ENCODE peak calls at places on chromosomes 4 and X, in five cellular contexts. One of them, this sample, is unnamed.

GRCh38 chr4:123832173-123833026 is 435.8 kb downstream of the SPRY1 start:
- DNase-seq in HFF-Myc: peak
- DNase-seq in A549: no peak
- DNase-seq in astrocyte of the spinal cord: peak
- DNase-seq in fibroblast of mammary gland: peak
- DNase-seq in this sample: peak

GRCh38 chrX:151563449-151563848 is at the start of gene PASD1:
- DNase-seq in HFF-Myc: no peak
- DNase-seq in A549: no peak
- DNase-seq in astrocyte of the spinal cord: no peak
- DNase-seq in fibroblast of mammary gland: no peak
- DNase-seq in this sample: no peak

GRCh38 chr4:121662225-121662624 is 34.6 kb downstream of the ANXA5 start:
- DNase-seq in HFF-Myc: no peak
- DNase-seq in A549: no peak
- DNase-seq in astrocyte of the spinal cord: no peak
- DNase-seq in fibroblast of mammary gland: no peak
- DNase-seq in this sample: no peak

GRCh38 chr4:171582961-171583581 is 230.1 kb upstream of the GALNTL6 start:
- DNase-seq in HFF-Myc: no peak
- DNase-seq in A549: no peak
- DNase-seq in astrocyte of the spinal cord: no peak
- DNase-seq in fibroblast of mammary gland: no peak
- DNase-seq in this sample: no peak

GRCh38 chr4:5979981-5980380 is 38.2 kb downstream of the C4orf50 start:
- DNase-seq in HFF-Myc: no peak
- DNase-seq in A549: peak
- DNase-seq in astrocyte of the spinal cord: no peak
- DNase-seq in fibroblast of mammary gland: peak
- DNase-seq in this sample: no peak

GRCh38 chr4:140633154-140633553 is 64.4 kb upstream of the UCP1 start:
- DNase-seq in HFF-Myc: no peak
- DNase-seq in A549: no peak
- DNase-seq in astrocyte of the spinal cord: no peak
- DNase-seq in fibroblast of mammary gland: no peak
- DNase-seq in this sample: no peak

GRCh38 chrX:40444798-40445496 is 135.8 kb upstream of the ATP6AP2 start:
- DNase-seq in HFF-Myc: no peak
- DNase-seq in A549: no peak
- DNase-seq in astrocyte of the spinal cord: no peak
- DNase-seq in fibroblast of mammary gland: no peak
- DNase-seq in this sample: no peak

GRCh38 chrX:133653363-133653762 is 238.1 kb upstream of the GPC4 start:
- DNase-seq in HFF-Myc: no peak
- DNase-seq in A549: no peak
- DNase-seq in astrocyte of the spinal cord: no peak
- DNase-seq in fibroblast of mammary gland: peak
- DNase-seq in this sample: no peak

GRCh38 chr4:133003169-133003568 is 145.9 kb upstream of the PCDH10 start:
- DNase-seq in HFF-Myc: no peak
- DNase-seq in A549: no peak
- DNase-seq in astrocyte of the spinal cord: no peak
- DNase-seq in fibroblast of mammary gland: no peak
- DNase-seq in this sample: no peak

GRCh38 chrX:130179579-130180215 is 7.9 kb downstream of the RAB33A start:
- DNase-seq in HFF-Myc: no peak
- DNase-seq in A549: no peak
- DNase-seq in astrocyte of the spinal cord: no peak
- DNase-seq in fibroblast of mammary gland: no peak
- DNase-seq in this sample: no peak

GRCh38 chrX:110403839-110404238 is 45.2 kb downstream of the RTL9 start:
- DNase-seq in HFF-Myc: no peak
- DNase-seq in A549: no peak
- DNase-seq in astrocyte of the spinal cord: peak
- DNase-seq in fibroblast of mammary gland: peak
- DNase-seq in this sample: peak

GRCh38 chrX:43735534-43735933 is 79.4 kb downstream of the MAOA start:
- DNase-seq in HFF-Myc: no peak
- DNase-seq in A549: no peak
- DNase-seq in astrocyte of the spinal cord: no peak
- DNase-seq in fibroblast of mammary gland: no peak
- DNase-seq in this sample: no peak

GRCh38 chrX:9515973-9516538 is 51.2 kb downstream of the TBL1X start:
- DNase-seq in HFF-Myc: no peak
- DNase-seq in A549: no peak
- DNase-seq in astrocyte of the spinal cord: no peak
- DNase-seq in fibroblast of mammary gland: no peak
- DNase-seq in this sample: no peak

GRCh38 chr4:67332627-67333026 is 212.7 kb downstream of the CENPC start:
- DNase-seq in HFF-Myc: no peak
- DNase-seq in A549: no peak
- DNase-seq in astrocyte of the spinal cord: no peak
- DNase-seq in fibroblast of mammary gland: peak
- DNase-seq in this sample: peak

GRCh38 chr4:10684631-10685030 is at the start of gene CLNK:
- DNase-seq in HFF-Myc: no peak
- DNase-seq in A549: no peak
- DNase-seq in astrocyte of the spinal cord: no peak
- DNase-seq in fibroblast of mammary gland: no peak
- DNase-seq in this sample: no peak

GRCh38 chrX:23228950-23229448 is 105.7 kb upstream of the PTCHD1 start:
- DNase-seq in HFF-Myc: no peak
- DNase-seq in A549: no peak
- DNase-seq in astrocyte of the spinal cord: no peak
- DNase-seq in fibroblast of mammary gland: no peak
- DNase-seq in this sample: no peak

GRCh38 chr4:82432596-82432995 is 2.2 kb downstream of the ENOPH1 start:
- DNase-seq in HFF-Myc: no peak
- DNase-seq in A549: no peak
- DNase-seq in astrocyte of the spinal cord: no peak
- DNase-seq in fibroblast of mammary gland: no peak
- DNase-seq in this sample: no peak

GRCh38 chrX:71870337-71871098 is 40.1 kb upstream of the NHSL2 start:
- DNase-seq in HFF-Myc: peak
- DNase-seq in A549: peak
- DNase-seq in astrocyte of the spinal cord: peak
- DNase-seq in fibroblast of mammary gland: peak
- DNase-seq in this sample: peak
- TF ChIP-seq CTCF in HFF-Myc: peak
- TF ChIP-seq CTCF in A549: peak
- TF ChIP-seq CTCF in astrocyte of the spinal cord: peak
- TF ChIP-seq CTCF in fibroblast of mammary gland: peak
- TF ChIP-seq CTCF in this sample: peak

GRCh38 chr4:158810487-158811215 is 41.8 kb downstream of the FNIP2 start:
- DNase-seq in HFF-Myc: peak
- DNase-seq in A549: no peak
- DNase-seq in astrocyte of the spinal cord: peak
- DNase-seq in fibroblast of mammary gland: peak
- DNase-seq in this sample: peak

GRCh38 chr4:158812133-158812532 is 43.3 kb downstream of the FNIP2 start:
- DNase-seq in HFF-Myc: no peak
- DNase-seq in A549: no peak
- DNase-seq in astrocyte of the spinal cord: no peak
- DNase-seq in fibroblast of mammary gland: no peak
- DNase-seq in this sample: no peak

GRCh38 chr4:158811216-158811540 is 42.4 kb downstream of the FNIP2 start:
- DNase-seq in HFF-Myc: no peak
- DNase-seq in A549: no peak
- DNase-seq in astrocyte of the spinal cord: no peak
- DNase-seq in fibroblast of mammary gland: no peak
- DNase-seq in this sample: no peak

GRCh38 chr4:158812543-158812942 is 43.7 kb downstream of the FNIP2 start:
- DNase-seq in HFF-Myc: no peak
- DNase-seq in A549: no peak
- DNase-seq in astrocyte of the spinal cord: no peak
- DNase-seq in fibroblast of mammary gland: no peak
- DNase-seq in this sample: no peak

DNA sequence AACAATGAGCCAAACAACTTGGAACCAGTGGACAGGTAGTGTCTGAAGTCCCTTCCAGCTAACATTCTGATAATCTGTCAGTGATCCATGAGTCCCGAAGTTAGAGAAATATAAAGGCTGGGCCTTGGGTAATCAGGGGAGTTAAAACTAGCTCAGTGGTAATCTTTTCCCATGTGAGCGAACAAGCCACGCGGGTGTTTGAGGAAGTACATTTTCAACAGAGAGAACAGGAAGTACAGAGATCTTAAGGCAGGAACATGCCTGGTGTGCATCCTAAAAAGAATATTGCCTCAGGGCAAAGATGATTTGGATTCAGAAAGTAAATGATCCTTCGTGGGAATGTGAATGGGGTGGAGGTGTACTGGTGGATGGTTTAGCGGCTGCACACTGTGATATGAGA is 42.9 kb downstream of the FNIP2 start:
- DNase-seq in HFF-Myc: no peak
- DNase-seq in A549: no peak
- DNase-seq in astrocyte of the spinal cord: no peak
- DNase-seq in fibroblast of mammary gland: no peak
- DNase-seq in this sample: no peak
- TF ChIP-seq CTCF in HFF-Myc: no peak
- TF ChIP-seq CTCF in A549: no peak
- TF ChIP-seq CTCF in astrocyte of the spinal cord: no peak
- TF ChIP-seq CTCF in fibroblast of mammary gland: no peak
- TF ChIP-seq CTCF in this sample: no peak

DNA sequence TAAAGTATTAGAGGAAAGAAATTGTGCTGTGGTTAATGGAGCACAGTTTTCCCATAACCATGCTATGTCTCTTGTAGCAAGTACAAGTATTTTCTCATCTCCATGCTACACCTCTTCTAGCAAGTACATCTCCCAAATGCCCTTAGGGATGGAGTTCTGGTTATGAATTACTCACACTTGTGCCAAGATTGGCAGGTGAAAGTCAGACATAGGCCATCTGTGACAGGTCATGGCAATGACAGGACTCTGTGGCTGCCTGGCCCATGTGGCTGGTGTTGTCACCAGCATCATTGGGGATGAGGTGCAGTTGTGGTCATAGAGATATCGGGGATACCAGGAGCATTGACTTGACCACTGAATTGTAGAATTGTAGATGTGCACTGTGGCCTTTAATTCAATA is 310.2 kb downstream of the FAT4 start:
- DNase-seq in HFF-Myc: no peak
- DNase-seq in A549: no peak
- DNase-seq in astrocyte of the spinal cord: no peak
- DNase-seq in fibroblast of mammary gland: no peak
- DNase-seq in this sample: no peak
- TF ChIP-seq CTCF in HFF-Myc: no peak
- TF ChIP-seq CTCF in A549: no peak
- TF ChIP-seq CTCF in astrocyte of the spinal cord: no peak
- TF ChIP-seq CTCF in fibroblast of mammary gland: no peak
- TF ChIP-seq CTCF in this sample: no peak

DNA sequence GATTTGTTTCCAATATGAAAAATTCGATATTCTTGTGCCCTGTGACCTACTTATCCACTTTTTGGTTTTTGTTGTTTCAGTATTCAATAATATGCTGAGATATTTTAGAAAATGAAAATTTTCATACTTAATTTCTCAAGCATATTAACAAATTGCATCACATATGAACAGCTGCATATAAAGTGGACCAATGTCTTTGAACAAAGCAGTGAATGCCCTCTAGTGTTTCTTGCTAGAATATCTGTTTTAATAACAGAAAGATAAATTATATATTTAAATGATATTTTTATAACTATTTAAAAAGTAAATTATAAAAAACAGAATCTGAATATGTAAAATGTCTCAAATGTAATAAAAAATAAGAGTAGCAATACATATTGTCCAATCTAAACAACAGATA is 31.7 kb upstream of the INTU start:
- DNase-seq in HFF-Myc: no peak
- DNase-seq in A549: no peak
- DNase-seq in astrocyte of the spinal cord: peak
- DNase-seq in fibroblast of mammary gland: peak
- DNase-seq in this sample: peak
- TF ChIP-seq CTCF in HFF-Myc: peak
- TF ChIP-seq CTCF in A549: peak
- TF ChIP-seq CTCF in astrocyte of the spinal cord: peak
- TF ChIP-seq CTCF in fibroblast of mammary gland: peak
- TF ChIP-seq CTCF in this sample: peak

GRCh38 chr4:107757860-107758476 is 37.9 kb upstream of the PAPSS1 start:
- DNase-seq in HFF-Myc: no peak
- DNase-seq in A549: peak
- DNase-seq in astrocyte of the spinal cord: peak
- DNase-seq in fibroblast of mammary gland: peak
- DNase-seq in this sample: peak

GRCh38 chr4:107755841-107756356 is 35.9 kb upstream of the PAPSS1 start:
- DNase-seq in HFF-Myc: no peak
- DNase-seq in A549: no peak
- DNase-seq in astrocyte of the spinal cord: peak
- DNase-seq in fibroblast of mammary gland: peak
- DNase-seq in this sample: no peak

GRCh38 chr4:107757293-107757692 is 37.3 kb upstream of the PAPSS1 start:
- DNase-seq in HFF-Myc: no peak
- DNase-seq in A549: no peak
- DNase-seq in astrocyte of the spinal cord: no peak
- DNase-seq in fibroblast of mammary gland: no peak
- DNase-seq in this sample: no peak

GRCh38 chr4:107760281-107760947 is 40.4 kb upstream of the PAPSS1 start:
- DNase-seq in HFF-Myc: no peak
- DNase-seq in A549: peak
- DNase-seq in astrocyte of the spinal cord: no peak
- DNase-seq in fibroblast of mammary gland: peak
- DNase-seq in this sample: no peak
- TF ChIP-seq CTCF in HFF-Myc: peak
- TF ChIP-seq CTCF in A549: peak
- TF ChIP-seq CTCF in astrocyte of the spinal cord: no peak
- TF ChIP-seq CTCF in fibroblast of mammary gland: peak
- TF ChIP-seq CTCF in this sample: no peak

GRCh38 chrX:16826207-16826606 is 39.9 kb downstream of the TXLNG start:
- DNase-seq in HFF-Myc: no peak
- DNase-seq in A549: peak
- DNase-seq in astrocyte of the spinal cord: peak
- DNase-seq in fibroblast of mammary gland: peak
- DNase-seq in this sample: peak
- TF ChIP-seq CTCF in HFF-Myc: peak
- TF ChIP-seq CTCF in A549: peak
- TF ChIP-seq CTCF in astrocyte of the spinal cord: peak
- TF ChIP-seq CTCF in fibroblast of mammary gland: peak
- TF ChIP-seq CTCF in this sample: peak

This sample was measured in HFFc6.